ENCODE peak calls at places on chromosomes 12 and 14, in ten cellular contexts. One of them, this sample, is unnamed.

GRCh38 chr14:88142990-88143389 is 138.1 kb downstream of the GPR65 start:
- DNase-seq in tibial artery: no peak
- DNase-seq in AG10803: no peak
- DNase-seq in CD8-positive, alpha-beta memory T cell: no peak
- DNase-seq in A549: no peak
- DNase-seq in uterus: no peak
- DNase-seq in cardiac fibroblast: no peak
- DNase-seq in astrocyte of the cerebellum: no peak
- DNase-seq in HFF-Myc: no peak
- DNase-seq in brain microvascular endothelial cell: no peak
- DNase-seq in this sample: no peak

GRCh38 chr12:62737201-62737600 is 197.7 kb downstream of the PPM1H start:
- DNase-seq in tibial artery: no peak
- DNase-seq in AG10803: no peak
- DNase-seq in CD8-positive, alpha-beta memory T cell: no peak
- DNase-seq in A549: no peak
- DNase-seq in uterus: no peak
- DNase-seq in cardiac fibroblast: no peak
- DNase-seq in astrocyte of the cerebellum: no peak
- DNase-seq in HFF-Myc: no peak
- DNase-seq in brain microvascular endothelial cell: no peak
- DNase-seq in this sample: no peak

GRCh38 chr12:129300011-129300410 is 446.7 kb downstream of the GLT1D1 start:
- DNase-seq in tibial artery: no peak
- DNase-seq in AG10803: no peak
- DNase-seq in CD8-positive, alpha-beta memory T cell: no peak
- DNase-seq in A549: no peak
- DNase-seq in uterus: no peak
- DNase-seq in cardiac fibroblast: no peak
- DNase-seq in astrocyte of the cerebellum: no peak
- DNase-seq in HFF-Myc: no peak
- DNase-seq in brain microvascular endothelial cell: no peak
- DNase-seq in this sample: no peak

GRCh38 chr14:61553730-61554641 is 141.3 kb upstream of the HIF1A start:
- DNase-seq in tibial artery: peak
- DNase-seq in AG10803: peak
- DNase-seq in CD8-positive, alpha-beta memory T cell: no peak
- DNase-seq in A549: peak
- DNase-seq in uterus: no peak
- DNase-seq in cardiac fibroblast: peak
- DNase-seq in astrocyte of the cerebellum: peak
- DNase-seq in HFF-Myc: peak
- DNase-seq in brain microvascular endothelial cell: peak
- DNase-seq in this sample: peak

GRCh38 chr14:72745991-72746980 is 147.6 kb downstream of the DPF3 start:
- DNase-seq in tibial artery: no peak
- DNase-seq in AG10803: peak
- DNase-seq in CD8-positive, alpha-beta memory T cell: no peak
- DNase-seq in A549: no peak
- DNase-seq in uterus: no peak
- DNase-seq in cardiac fibroblast: peak
- DNase-seq in astrocyte of the cerebellum: peak
- DNase-seq in HFF-Myc: peak
- DNase-seq in brain microvascular endothelial cell: peak
- DNase-seq in this sample: peak

GRCh38 chr12:62537544-62537943 is 70.9 kb downstream of the MON2 start:
- DNase-seq in tibial artery: peak
- DNase-seq in AG10803: peak
- DNase-seq in CD8-positive, alpha-beta memory T cell: no peak
- DNase-seq in A549: peak
- DNase-seq in uterus: no peak
- DNase-seq in cardiac fibroblast: peak
- DNase-seq in astrocyte of the cerebellum: peak
- DNase-seq in HFF-Myc: no peak
- DNase-seq in brain microvascular endothelial cell: peak
- DNase-seq in this sample: peak

GRCh38 chr14:23085458-23085857 is 9.5 kb downstream of the ACIN1 start:
- DNase-seq in tibial artery: no peak
- DNase-seq in AG10803: peak
- DNase-seq in CD8-positive, alpha-beta memory T cell: no peak
- DNase-seq in A549: no peak
- DNase-seq in uterus: no peak
- DNase-seq in cardiac fibroblast: peak
- DNase-seq in astrocyte of the cerebellum: no peak
- DNase-seq in HFF-Myc: no peak
- DNase-seq in brain microvascular endothelial cell: no peak
- DNase-seq in this sample: peak

GRCh38 chr14:92747701-92748258 is 647 bp downstream of the LGMN start:
- DNase-seq in tibial artery: no peak
- DNase-seq in AG10803: peak
- DNase-seq in CD8-positive, alpha-beta memory T cell: peak
- DNase-seq in A549: no peak
- DNase-seq in uterus: no peak
- DNase-seq in cardiac fibroblast: peak
- DNase-seq in astrocyte of the cerebellum: no peak
- DNase-seq in HFF-Myc: no peak
- DNase-seq in brain microvascular endothelial cell: no peak
- DNase-seq in this sample: no peak

DNA sequence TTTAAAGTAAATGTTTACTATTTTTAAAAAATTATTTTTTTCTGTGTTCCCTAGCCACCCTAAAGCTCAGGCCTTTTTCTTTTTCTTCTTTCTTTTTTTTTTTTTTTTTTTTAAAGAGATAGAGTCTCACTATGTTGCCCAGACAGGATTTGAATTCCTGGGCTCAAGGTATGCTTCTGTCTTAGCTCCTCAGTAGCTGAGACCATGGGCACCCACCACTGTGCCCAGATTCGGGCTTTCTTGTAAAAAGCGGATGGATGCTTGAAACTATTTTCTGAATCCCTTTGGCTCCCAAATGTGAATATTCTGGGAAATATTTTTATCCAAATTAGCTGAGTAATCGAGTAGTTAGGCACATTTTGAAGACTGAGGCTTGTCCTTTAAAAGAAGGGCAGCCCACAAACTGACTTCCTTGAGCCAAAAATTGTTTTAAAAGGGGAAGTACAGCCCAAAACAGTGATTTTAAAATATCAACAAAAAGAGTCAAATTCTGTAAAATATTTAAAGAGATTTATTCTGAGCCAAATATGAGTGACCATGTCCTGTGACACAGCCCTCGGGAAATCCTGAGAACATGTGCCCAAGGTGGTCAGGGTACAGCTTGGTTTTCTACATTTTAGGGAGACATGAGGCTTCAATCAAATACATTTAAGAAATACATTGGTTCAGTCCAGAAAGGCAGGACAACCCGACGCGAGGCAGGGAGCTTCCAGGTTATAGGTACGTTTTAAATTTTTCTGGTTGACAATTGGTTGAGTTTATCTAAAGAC is 28.8 kb upstream of the HIGD1C start:
- DNase-seq in tibial artery: peak
- DNase-seq in AG10803: peak
- DNase-seq in CD8-positive, alpha-beta memory T cell: no peak
- DNase-seq in A549: no peak
- DNase-seq in uterus: no peak
- DNase-seq in cardiac fibroblast: peak
- DNase-seq in astrocyte of the cerebellum: no peak
- DNase-seq in HFF-Myc: no peak
- DNase-seq in brain microvascular endothelial cell: no peak
- DNase-seq in this sample: peak
- H3K4me3 ChIP-seq in tibial artery: peak
- H3K4me3 ChIP-seq in AG10803: no peak
- H3K4me3 ChIP-seq in CD8-positive, alpha-beta memory T cell: peak
- H3K4me3 ChIP-seq in A549: no peak
- H3K4me3 ChIP-seq in uterus: peak
- H3K4me3 ChIP-seq in cardiac fibroblast: no peak
- H3K4me3 ChIP-seq in astrocyte of the cerebellum: no peak
- H3K4me3 ChIP-seq in HFF-Myc: peak
- H3K4me3 ChIP-seq in brain microvascular endothelial cell: no peak
- H3K4me3 ChIP-seq in this sample: peak

DNA sequence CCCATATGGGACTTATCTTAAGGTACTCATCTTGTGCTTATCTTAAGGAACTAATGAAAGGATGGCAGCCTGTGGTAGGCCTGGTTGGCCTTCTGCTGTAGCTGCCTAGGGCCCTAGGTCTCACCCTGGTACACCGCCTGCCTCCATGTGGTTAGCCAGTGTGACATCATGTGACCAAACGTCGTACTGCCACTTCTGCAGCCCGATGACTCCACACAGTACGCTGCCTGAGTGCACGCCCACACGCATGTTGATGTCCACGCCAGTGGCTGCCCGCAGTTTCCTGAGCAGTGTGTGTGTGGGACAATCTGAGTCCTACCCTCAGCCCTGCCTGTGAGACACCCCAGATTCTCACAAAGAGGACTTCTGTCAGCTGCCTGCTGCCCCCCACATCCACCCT is 5.1 kb downstream of the ADCY4 start:
- DNase-seq in tibial artery: peak
- DNase-seq in AG10803: no peak
- DNase-seq in CD8-positive, alpha-beta memory T cell: no peak
- DNase-seq in A549: no peak
- DNase-seq in uterus: no peak
- DNase-seq in cardiac fibroblast: no peak
- DNase-seq in astrocyte of the cerebellum: no peak
- DNase-seq in HFF-Myc: no peak
- DNase-seq in brain microvascular endothelial cell: no peak
- DNase-seq in this sample: no peak
- H3K4me3 ChIP-seq in tibial artery: no peak
- H3K4me3 ChIP-seq in AG10803: no peak
- H3K4me3 ChIP-seq in CD8-positive, alpha-beta memory T cell: no peak
- H3K4me3 ChIP-seq in A549: no peak
- H3K4me3 ChIP-seq in uterus: no peak
- H3K4me3 ChIP-seq in cardiac fibroblast: no peak
- H3K4me3 ChIP-seq in astrocyte of the cerebellum: no peak
- H3K4me3 ChIP-seq in HFF-Myc: no peak
- H3K4me3 ChIP-seq in brain microvascular endothelial cell: no peak
- H3K4me3 ChIP-seq in this sample: no peak

GRCh38 chr14:63641473-63642228 is at the start of gene WDR89:
- DNase-seq in tibial artery: peak
- DNase-seq in AG10803: peak
- DNase-seq in CD8-positive, alpha-beta memory T cell: peak
- DNase-seq in A549: peak
- DNase-seq in uterus: peak
- DNase-seq in cardiac fibroblast: peak
- DNase-seq in astrocyte of the cerebellum: peak
- DNase-seq in HFF-Myc: peak
- DNase-seq in brain microvascular endothelial cell: peak
- DNase-seq in this sample: peak

GRCh38 chr14:63642656-63643382 is 1.1 kb upstream of the WDR89 start:
- DNase-seq in tibial artery: no peak
- DNase-seq in AG10803: no peak
- DNase-seq in CD8-positive, alpha-beta memory T cell: no peak
- DNase-seq in A549: no peak
- DNase-seq in uterus: no peak
- DNase-seq in cardiac fibroblast: no peak
- DNase-seq in astrocyte of the cerebellum: no peak
- DNase-seq in HFF-Myc: no peak
- DNase-seq in brain microvascular endothelial cell: no peak
- DNase-seq in this sample: no peak

GRCh38 chr14:63644741-63645140 is 3.1 kb upstream of the WDR89 start:
- DNase-seq in tibial artery: no peak
- DNase-seq in AG10803: no peak
- DNase-seq in CD8-positive, alpha-beta memory T cell: no peak
- DNase-seq in A549: no peak
- DNase-seq in uterus: no peak
- DNase-seq in cardiac fibroblast: no peak
- DNase-seq in astrocyte of the cerebellum: no peak
- DNase-seq in HFF-Myc: no peak
- DNase-seq in brain microvascular endothelial cell: no peak
- DNase-seq in this sample: no peak

GRCh38 chr14:63647696-63648410 is 6.2 kb upstream of the WDR89 start:
- DNase-seq in tibial artery: no peak
- DNase-seq in AG10803: peak
- DNase-seq in CD8-positive, alpha-beta memory T cell: no peak
- DNase-seq in A549: no peak
- DNase-seq in uterus: no peak
- DNase-seq in cardiac fibroblast: no peak
- DNase-seq in astrocyte of the cerebellum: no peak
- DNase-seq in HFF-Myc: no peak
- DNase-seq in brain microvascular endothelial cell: no peak
- DNase-seq in this sample: no peak

DNA sequence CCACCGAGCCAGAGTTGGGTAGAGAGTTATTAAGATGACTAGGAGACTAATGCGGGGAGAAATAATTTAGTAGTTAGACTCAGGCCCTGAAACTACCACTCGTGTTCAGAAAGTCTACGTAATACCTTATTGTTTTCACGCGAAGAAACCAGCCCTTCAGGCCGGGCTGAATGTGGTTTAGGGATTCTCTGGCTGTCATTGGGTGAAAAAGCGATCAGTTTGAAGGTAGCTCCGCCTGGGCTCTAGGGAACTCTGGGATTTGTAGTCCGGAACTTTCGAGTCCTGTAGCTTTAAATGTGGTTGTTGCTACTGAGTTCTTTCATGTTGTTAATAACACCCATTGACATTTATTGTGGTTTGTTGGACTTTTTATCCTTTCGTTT is 549 bp upstream of the WDR89 start:
- DNase-seq in tibial artery: peak
- DNase-seq in AG10803: peak
- DNase-seq in CD8-positive, alpha-beta memory T cell: peak
- DNase-seq in A549: peak
- DNase-seq in uterus: peak
- DNase-seq in cardiac fibroblast: peak
- DNase-seq in astrocyte of the cerebellum: peak
- DNase-seq in HFF-Myc: peak
- DNase-seq in brain microvascular endothelial cell: peak
- DNase-seq in this sample: peak
- H3K4me3 ChIP-seq in tibial artery: peak
- H3K4me3 ChIP-seq in AG10803: peak
- H3K4me3 ChIP-seq in CD8-positive, alpha-beta memory T cell: peak
- H3K4me3 ChIP-seq in A549: peak
- H3K4me3 ChIP-seq in uterus: peak
- H3K4me3 ChIP-seq in cardiac fibroblast: peak
- H3K4me3 ChIP-seq in astrocyte of the cerebellum: peak
- H3K4me3 ChIP-seq in HFF-Myc: peak
- H3K4me3 ChIP-seq in brain microvascular endothelial cell: peak
- H3K4me3 ChIP-seq in this sample: peak

GRCh38 chr14:95713596-95714371 is at the start of gene TCL1A:
- DNase-seq in tibial artery: no peak
- DNase-seq in AG10803: no peak
- DNase-seq in CD8-positive, alpha-beta memory T cell: no peak
- DNase-seq in A549: no peak
- DNase-seq in uterus: no peak
- DNase-seq in cardiac fibroblast: no peak
- DNase-seq in astrocyte of the cerebellum: no peak
- DNase-seq in HFF-Myc: no peak
- DNase-seq in brain microvascular endothelial cell: no peak
- DNase-seq in this sample: no peak

GRCh38 chr14:95712398-95712797 is 1.5 kb downstream of the TCL1A start:
- DNase-seq in tibial artery: no peak
- DNase-seq in AG10803: no peak
- DNase-seq in CD8-positive, alpha-beta memory T cell: no peak
- DNase-seq in A549: no peak
- DNase-seq in uterus: no peak
- DNase-seq in cardiac fibroblast: no peak
- DNase-seq in astrocyte of the cerebellum: no peak
- DNase-seq in HFF-Myc: no peak
- DNase-seq in brain microvascular endothelial cell: no peak
- DNase-seq in this sample: no peak

GRCh38 chr14:95707327-95707726 is 6.6 kb downstream of the TCL1A start:
- DNase-seq in tibial artery: no peak
- DNase-seq in AG10803: no peak
- DNase-seq in CD8-positive, alpha-beta memory T cell: no peak
- DNase-seq in A549: no peak
- DNase-seq in uterus: no peak
- DNase-seq in cardiac fibroblast: no peak
- DNase-seq in astrocyte of the cerebellum: no peak
- DNase-seq in HFF-Myc: no peak
- DNase-seq in brain microvascular endothelial cell: no peak
- DNase-seq in this sample: no peak

GRCh38 chr14:95710106-95710505 is 3.8 kb downstream of the TCL1A start:
- DNase-seq in tibial artery: no peak
- DNase-seq in AG10803: no peak
- DNase-seq in CD8-positive, alpha-beta memory T cell: no peak
- DNase-seq in A549: no peak
- DNase-seq in uterus: no peak
- DNase-seq in cardiac fibroblast: no peak
- DNase-seq in astrocyte of the cerebellum: no peak
- DNase-seq in HFF-Myc: no peak
- DNase-seq in brain microvascular endothelial cell: no peak
- DNase-seq in this sample: no peak

DNA sequence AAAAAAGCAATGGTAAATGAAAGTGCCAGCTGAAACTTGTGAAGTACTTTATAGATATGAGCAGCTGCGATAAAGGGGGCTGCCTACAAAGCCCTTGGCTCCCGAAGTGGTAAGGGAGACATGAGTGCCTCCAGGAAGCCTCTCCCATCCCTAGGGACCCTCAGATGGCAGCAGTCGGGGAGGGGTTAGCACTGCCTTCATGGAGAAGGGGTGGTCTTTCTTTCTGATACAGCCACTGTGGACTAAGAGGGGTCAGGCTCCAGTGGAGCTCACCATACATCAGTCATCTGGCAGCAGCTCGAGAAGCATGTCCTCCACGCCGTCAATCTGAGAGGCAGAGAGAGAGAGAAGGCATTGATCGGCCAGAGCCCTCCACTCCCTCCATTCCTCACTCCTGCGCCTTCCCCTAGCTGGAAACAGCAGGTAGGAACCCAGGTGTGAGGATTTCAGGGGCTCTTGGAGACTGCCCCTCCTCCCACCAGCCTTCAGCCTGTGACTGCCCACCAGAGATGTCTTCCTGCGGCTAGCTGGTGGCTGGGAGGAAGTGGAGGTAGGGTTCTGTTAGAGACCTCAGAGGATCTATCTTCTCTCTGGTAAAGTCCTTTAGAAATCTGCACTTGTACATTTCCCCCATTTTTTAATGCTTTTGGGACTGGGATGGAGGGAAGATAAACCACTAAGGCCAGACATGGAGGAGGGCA is 2.3 kb downstream of the TCL1A start:
- DNase-seq in tibial artery: no peak
- DNase-seq in AG10803: no peak
- DNase-seq in CD8-positive, alpha-beta memory T cell: no peak
- DNase-seq in A549: no peak
- DNase-seq in uterus: no peak
- DNase-seq in cardiac fibroblast: no peak
- DNase-seq in astrocyte of the cerebellum: no peak
- DNase-seq in HFF-Myc: no peak
- DNase-seq in brain microvascular endothelial cell: no peak
- DNase-seq in this sample: no peak
- H3K4me3 ChIP-seq in tibial artery: no peak
- H3K4me3 ChIP-seq in AG10803: no peak
- H3K4me3 ChIP-seq in CD8-positive, alpha-beta memory T cell: no peak
- H3K4me3 ChIP-seq in A549: no peak
- H3K4me3 ChIP-seq in uterus: no peak
- H3K4me3 ChIP-seq in cardiac fibroblast: no peak
- H3K4me3 ChIP-seq in astrocyte of the cerebellum: no peak
- H3K4me3 ChIP-seq in HFF-Myc: no peak
- H3K4me3 ChIP-seq in brain microvascular endothelial cell: no peak
- H3K4me3 ChIP-seq in this sample: no peak